ENCODE peak calls at places on chromosomes 1 and 21, in eight cellular contexts. K is A549, R is IMR-90, O is HepG2, A is K562, L is SK-N-SH, I is H1, G is HCT116. X is an unnamed sample.

GRCh38 chr1:87959236-87959635 is 630.6 kb downstream of the LMO4 start:
- DNase-seq in K (no peak), R (no peak), O (no peak), A (no peak), L (no peak), I (no peak), G (no peak), X (no peak)

GRCh38 chr1:205257735-205258134 is 30.0 kb downstream of the TMCC2 start:
- DNase-seq in K (no peak), R (no peak), O (no peak), A (no peak), L (no peak), I (no peak), G (no peak), X (no peak)

GRCh38 chr1:228902781-228903572 is 167.7 kb downstream of the RHOU start:
- DNase-seq in K (peak; percentile 90), R (peak; percentile 99), O (peak; percentile 91), A (no peak), L (peak; percentile 70), I (peak; percentile 22), G (peak; percentile 52), X (no peak)

GRCh38 chr1:191831572-191831971 is 326.7 kb upstream of the RGS18 start:
- DNase-seq in K (peak; percentile 33), R (no peak), O (no peak), A (no peak), L (no peak), I (no peak), G (peak; percentile 45), X (no peak)

GRCh38 chr1:201019321-201019977 is 4.1 kb downstream of the KIF21B start:
- DNase-seq in K (peak; percentile 84), R (no peak), O (peak; percentile 17), A (peak; percentile 79), L (no peak), I (no peak), G (peak; percentile 49), X (peak; percentile 84)

GRCh38 chr1:37338658-37339057 is 135.7 kb upstream of the ZC3H12A start:
- DNase-seq in K (no peak), R (no peak), O (no peak), A (no peak), L (peak; percentile 75), I (no peak), G (no peak), X (no peak)

GRCh38 chr1:7893529-7894180 is 40.8 kb upstream of the UTS2 start:
- DNase-seq in K (peak; percentile 44), R (peak; percentile 80), O (no peak), A (no peak), L (no peak), I (no peak), G (no peak), X (no peak)

GRCh38 chr1:176559474-176560390 is 96.8 kb downstream of the PAPPA2 start:
- DNase-seq in K (peak; percentile 56), R (peak; percentile 53), O (peak; percentile 58), A (peak; percentile 84), L (peak; percentile 77), I (peak; percentile 70), G (peak; percentile 44), X (no peak)

GRCh38 chr1:23525558-23526174 is 5.4 kb downstream of the E2F2 start:
- DNase-seq in K (no peak), R (no peak), O (no peak), A (no peak), L (no peak), I (no peak), G (no peak), X (no peak)

GRCh38 chr1:200351826-200352549 is 57.8 kb downstream of the ZNF281 start:
- DNase-seq in K (peak; percentile 28), R (peak; percentile 98), O (no peak), A (no peak), L (no peak), I (no peak), G (no peak), X (no peak)

GRCh38 chr1:116878804-116879477 is 30.8 kb upstream of the PTGFRN start:
- DNase-seq in K (no peak), R (peak; percentile 17), O (no peak), A (peak; percentile 47), L (peak; percentile 71), I (peak; percentile 54), G (peak; percentile 18), X (peak; percentile 61)

GRCh38 chr1:246155923-246156322 is 351.2 kb downstream of the SMYD3 start:
- DNase-seq in K (no peak), R (peak; percentile 31), O (no peak), A (no peak), L (no peak), I (no peak), G (no peak), X (no peak)

GRCh38 chr1:182087951-182088350 is 26.4 kb upstream of the ZNF648 start:
- DNase-seq in K (no peak), R (no peak), O (no peak), A (no peak), L (no peak), I (no peak), G (no peak), X (no peak)

GRCh38 chr21:33840771-33841170 is 74.8 kb downstream of the ATP5PO start:
- DNase-seq in K (no peak), R (peak; percentile 28), O (no peak), A (no peak), L (no peak), I (no peak), G (no peak), X (no peak)

GRCh38 chr21:18155508-18156193 is 89.0 kb upstream of the CHODL start:
- DNase-seq in K (no peak), R (no peak), O (no peak), A (no peak), L (no peak), I (no peak), G (no peak), X (no peak)

GRCh38 chr1:13816016-13816760 is 116.2 kb downstream of the PRDM2 start:
- DNase-seq in K (no peak), R (no peak), O (no peak), A (no peak), L (no peak), I (no peak), G (no peak), X (no peak)

DNA sequence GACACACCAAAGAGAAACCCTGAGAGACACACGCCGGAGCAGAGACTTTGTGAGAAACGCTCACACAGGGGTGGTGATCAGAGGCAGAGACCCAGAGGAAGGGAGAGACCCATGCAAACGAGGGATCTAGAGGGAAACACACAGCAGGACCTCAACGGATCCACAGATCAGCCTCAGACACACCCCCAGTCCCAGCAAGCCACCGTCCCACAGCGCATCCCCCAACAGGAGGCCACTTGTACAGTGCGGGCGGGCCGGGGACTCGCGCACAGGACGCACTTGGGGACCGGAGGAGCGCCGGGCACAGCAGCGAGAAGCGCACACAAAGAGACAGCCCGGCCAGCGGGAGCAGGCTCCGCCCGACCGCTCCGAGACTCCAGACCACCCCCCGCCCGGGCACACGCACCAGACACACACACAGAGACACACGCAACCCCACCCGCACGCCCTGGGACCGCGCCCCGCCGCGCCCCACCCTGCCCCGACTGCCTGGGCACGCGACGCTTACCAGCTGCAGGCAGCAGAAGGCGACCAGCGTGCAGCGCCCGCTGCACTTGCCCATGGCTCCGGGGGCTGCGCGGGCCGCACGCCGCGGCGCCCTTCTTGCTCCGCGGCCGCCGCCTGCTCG is 587 bp downstream of the NKAIN1 start:
- DNase-seq in K (peak; percentile 27), R (no peak), O (no peak), A (no peak), L (peak; percentile 87), I (peak; percentile 74), G (no peak), X (no peak)
- TF ChIP-seq RAD21 in K (no peak), R (no peak), O (no peak), A (no peak), L (no peak), I (no peak), G (no peak), X (no peak)

GRCh38 chr1:209899948-209900347 is 38.1 kb upstream of the SYT14 start:
- DNase-seq in K (peak; percentile 31), R (no peak), O (peak; percentile 20), A (peak; percentile 24), L (peak; percentile 39), I (peak; percentile 81), G (peak; percentile 22), X (no peak)

GRCh38 chr1:209896346-209896745 is 41.7 kb upstream of the SYT14 start:
- DNase-seq in K (no peak), R (peak; percentile 33), O (no peak), A (no peak), L (no peak), I (no peak), G (no peak), X (no peak)

GRCh38 chr1:209893751-209894150 is 44.3 kb upstream of the SYT14 start:
- DNase-seq in K (no peak), R (no peak), O (no peak), A (no peak), L (no peak), I (no peak), G (no peak), X (no peak)

GRCh38 chr1:209890606-209891330 is 47.2 kb upstream of the SYT14 start:
- DNase-seq in K (no peak), R (peak; percentile 52), O (no peak), A (no peak), L (no peak), I (no peak), G (no peak), X (no peak)

GRCh38 chr1:209895709-209896108 is 42.3 kb upstream of the SYT14 start:
- DNase-seq in K (no peak), R (peak; percentile 86), O (no peak), A (no peak), L (no peak), I (no peak), G (no peak), X (no peak)
- TF ChIP-seq RAD21 in K (no peak), R (no peak), O (no peak), A (no peak), L (no peak), I (no peak), G (no peak), X (no peak)

GRCh38 chr21:46500224-46500861 is 41.7 kb downstream of the DIP2A start:
- DNase-seq in K (peak; percentile 24), R (peak; percentile 40), O (peak; percentile 12), A (peak; percentile 37), L (no peak), I (no peak), G (no peak), X (no peak)
- TF ChIP-seq RAD21 in K (no peak), R (no peak), O (no peak), A (no peak), L (no peak), I (no peak), G (no peak), X (no peak)

DNA sequence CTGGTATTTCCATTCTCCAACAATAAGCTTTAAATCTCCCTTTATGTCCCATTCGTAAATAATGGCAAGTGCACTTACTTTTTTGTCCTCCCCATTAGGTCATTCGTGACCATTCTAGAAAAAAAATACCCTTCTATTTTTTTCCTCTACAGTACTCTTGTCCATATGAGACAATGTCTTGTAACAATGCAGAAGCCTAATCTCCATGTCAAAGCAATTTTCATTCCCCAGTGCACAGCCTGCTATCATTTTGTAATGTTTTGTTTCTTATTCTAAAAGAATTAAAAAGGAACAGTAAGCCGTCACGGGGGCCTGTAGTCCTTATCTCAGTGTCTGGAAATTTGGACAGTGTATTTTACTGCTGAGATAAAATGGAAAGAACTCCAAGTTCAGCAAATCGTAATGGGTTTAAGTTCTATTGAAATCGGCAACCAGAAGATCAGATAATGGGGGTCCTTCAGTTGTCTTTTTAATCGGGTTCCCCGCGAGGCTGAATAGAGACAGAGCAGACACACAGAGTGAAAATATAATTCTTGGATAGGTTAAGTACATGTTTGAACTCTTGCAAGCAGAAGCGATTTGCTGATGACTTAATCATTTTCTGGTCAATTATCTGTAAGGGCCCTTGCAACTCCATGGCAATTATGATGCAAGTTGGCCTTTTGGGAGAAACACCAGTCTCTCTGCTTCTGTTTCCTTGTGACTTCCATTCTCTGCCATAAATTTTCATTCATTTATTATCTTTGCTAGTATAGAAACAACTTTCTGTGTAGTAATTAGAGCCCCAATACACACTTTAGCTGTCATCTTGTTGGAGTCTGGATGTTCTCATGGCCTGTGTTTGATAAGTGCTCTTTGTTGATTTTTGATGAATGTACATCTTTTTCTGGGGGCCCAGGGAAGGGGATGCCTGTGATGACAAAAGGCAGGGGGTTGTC is 22.1 kb downstream of the PROX1 start:
- DNase-seq in K (no peak), R (no peak), O (no peak), A (no peak), L (peak; percentile 43), I (no peak), G (no peak), X (no peak)
- TF ChIP-seq RAD21 in K (no peak), R (no peak), O (no peak), A (no peak), L (peak; percentile 17), I (no peak), G (no peak), X (no peak)